ENCODE peak calls at places on chromosomes 16 and 17, in six cellular contexts. O is stomach, E is fibroblast of villous mesenchyme, J is HFF-Myc, N is choroid plexus epithelial cell, M is brain microvascular endothelial cell. C is an unnamed sample.

GRCh38 chr17:67035131-67036083 is 8.9 kb upstream of the CACNG1 start:
- DNase-seq in O (no peak), E (no peak), J (no peak), N (no peak), M (no peak), C (no peak)

GRCh38 chr16:85970712-85971220 is 71.8 kb downstream of the IRF8 start:
- DNase-seq in O (no peak), E (peak; percentile 9), J (no peak), N (peak; percentile 30), M (no peak), C (no peak)

GRCh38 chr16:21302898-21303528 is 24.9 kb upstream of the CRYM start:
- DNase-seq in O (no peak), E (peak; percentile 78), J (no peak), N (peak; percentile 86), M (peak; percentile 86), C (peak; percentile 24)

GRCh38 chr17:17474341-17474740 is 2.5 kb upstream of the MED9 start:
- DNase-seq in O (no peak), E (no peak), J (no peak), N (no peak), M (no peak), C (no peak)

GRCh38 chr16:82684246-82684645 is 57.5 kb downstream of the CDH13 start:
- DNase-seq in O (no peak), E (no peak), J (no peak), N (no peak), M (peak; percentile 24), C (no peak)

GRCh38 chr16:85172465-85173071 is 60.3 kb upstream of the CIBAR2 start:
- DNase-seq in O (no peak), E (peak; percentile 63), J (no peak), N (no peak), M (no peak), C (no peak)

GRCh38 chr17:48484256-48484655 is 46.6 kb downstream of the HOXB1 start:
- DNase-seq in O (no peak), E (peak; percentile 24), J (no peak), N (peak; percentile 60), M (peak; percentile 28), C (no peak)

GRCh38 chr16:5845046-5845445 is 747.5 kb upstream of the EEF2KMT start:
- DNase-seq in O (no peak), E (no peak), J (no peak), N (no peak), M (no peak), C (no peak)

GRCh38 chr17:13788385-13788784 is 186.7 kb upstream of the HS3ST3A1 start:
- DNase-seq in O (no peak), E (peak; percentile 17), J (no peak), N (no peak), M (no peak), C (no peak)

GRCh38 chr17:7562208-7562605 is 488 bp downstream of the SENP3 start:
- DNase-seq in O (no peak), E (no peak), J (no peak), N (peak; percentile 14), M (no peak), C (no peak)

GRCh38 chr16:89548344-89549006 is 12.0 kb upstream of the RPL13 start:
- DNase-seq in O (no peak), E (no peak), J (no peak), N (no peak), M (no peak), C (no peak)

GRCh38 chr17:82611140-82612058 is 36.8 kb downstream of the WDR45B start:
- DNase-seq in O (no peak), E (peak; percentile 78), J (no peak), N (peak; percentile 39), M (no peak), C (peak; percentile 32)

GRCh38 chr17:77957215-77957868 is 1.2 kb upstream of the TNRC6C start:
- DNase-seq in O (no peak), E (peak; percentile 40), J (no peak), N (peak; percentile 35), M (no peak), C (peak; percentile 30)

GRCh38 chr17:2928294-2928890 is 132.2 kb downstream of the RAP1GAP2 start:
- DNase-seq in O (peak; percentile 55), E (no peak), J (no peak), N (no peak), M (no peak), C (no peak)

GRCh38 chr16:75264999-75265910 is 13.8 kb upstream of the BCAR1 start:
- DNase-seq in O (peak; percentile 68), E (no peak), J (no peak), N (peak; percentile 31), M (no peak), C (no peak)

GRCh38 chr16:12573730-12574383 is 229.8 kb downstream of the CPPED1 start:
- DNase-seq in O (peak; percentile 79), E (peak; percentile 51), J (peak; percentile 3), N (peak; percentile 50), M (peak; percentile 47), C (peak; percentile 66)

GRCh38 chr17:40062347-40063033 is at the start of gene THRA:
- DNase-seq in O (peak; percentile 78), E (peak; percentile 41), J (no peak), N (peak; percentile 39), M (no peak), C (peak; percentile 76)
- TF ChIP-seq CTCF in O (no peak), E (peak; percentile 9), J (no peak), N (no peak), M (no peak), C (peak; percentile 14)

DNA sequence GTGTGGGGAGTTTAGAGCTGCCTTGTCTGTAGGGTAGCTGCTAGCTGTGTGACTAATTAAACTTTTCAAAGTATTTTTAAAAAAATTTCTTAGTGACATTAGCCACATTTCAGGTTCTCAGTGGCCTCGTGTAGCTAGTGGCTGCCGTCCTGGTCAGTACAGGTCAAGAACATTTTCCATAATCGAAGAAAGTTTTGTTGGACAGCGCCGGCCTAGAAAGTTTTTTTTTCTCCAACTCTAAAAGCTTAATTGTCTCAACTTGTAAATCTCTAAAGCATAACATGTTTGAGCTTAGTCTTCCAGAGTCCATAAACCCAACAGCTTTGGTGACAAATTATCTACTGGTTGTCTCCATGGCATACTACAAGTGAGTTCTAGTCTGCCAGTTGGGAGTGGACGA is 4.3 kb downstream of the AKAP1 start:
- DNase-seq in O (no peak), E (no peak), J (no peak), N (no peak), M (no peak), C (no peak)
- TF ChIP-seq CTCF in O (no peak), E (no peak), J (no peak), N (no peak), M (no peak), C (no peak)

DNA sequence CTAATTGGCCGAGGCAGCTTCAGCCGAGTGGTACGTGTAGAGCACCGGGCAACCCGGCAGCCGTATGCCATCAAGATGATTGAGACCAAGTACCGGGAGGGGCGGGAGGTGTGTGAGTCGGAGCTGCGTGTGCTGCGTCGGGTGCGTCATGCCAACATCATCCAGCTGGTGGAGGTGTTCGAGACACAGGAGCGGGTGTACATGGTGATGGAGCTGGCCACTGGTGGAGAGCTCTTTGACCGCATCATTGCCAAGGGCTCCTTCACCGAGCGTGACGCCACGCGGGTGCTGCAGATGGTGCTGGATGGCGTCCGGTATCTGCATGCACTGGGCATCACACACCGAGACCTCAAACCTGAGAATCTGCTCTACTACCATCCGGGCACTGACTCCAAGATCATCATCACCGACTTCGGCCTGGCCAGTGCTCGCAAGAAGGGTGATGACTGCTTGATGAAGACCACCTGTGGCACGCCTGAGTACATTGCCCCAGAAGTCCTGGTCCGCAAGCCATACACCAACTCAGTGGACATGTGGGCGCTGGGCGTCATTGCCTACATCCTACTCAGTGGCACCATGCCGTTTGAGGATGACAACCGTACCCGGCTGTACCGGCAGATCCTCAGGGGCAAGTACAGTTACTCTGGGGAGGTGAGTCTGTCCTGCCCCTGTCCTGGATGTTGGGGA is 16.1 kb downstream of the PSKH1 start:
- DNase-seq in O (no peak), E (no peak), J (no peak), N (no peak), M (no peak), C (no peak)
- TF ChIP-seq CTCF in O (no peak), E (no peak), J (no peak), N (no peak), M (no peak), C (no peak)

DNA sequence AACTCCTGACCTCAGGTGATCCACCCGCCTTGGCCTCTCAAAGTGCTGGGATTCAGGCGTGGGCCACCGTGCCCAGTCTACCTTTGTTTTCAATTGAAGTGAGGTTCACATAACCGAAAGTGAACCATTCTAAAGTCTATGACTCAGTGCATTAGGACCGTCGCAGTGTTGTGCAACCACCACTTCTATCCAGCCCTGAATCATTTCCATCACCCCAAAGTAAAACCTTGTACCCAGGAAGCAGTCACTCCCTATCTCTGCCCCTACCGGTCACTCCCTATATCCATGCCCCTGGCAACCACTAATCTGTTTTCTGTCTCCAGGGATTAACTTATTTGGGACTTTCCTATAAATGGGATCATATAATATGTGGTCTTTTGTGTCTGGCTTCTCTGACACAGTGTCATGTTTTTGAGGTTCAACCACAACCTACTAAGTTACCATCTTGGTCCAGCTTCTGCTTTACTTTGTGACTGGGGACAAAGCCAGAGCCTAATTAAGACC is 28.3 kb upstream of the CDC42EP4 start:
- DNase-seq in O (peak; percentile 54), E (peak; percentile 96), J (peak; percentile 87), N (peak; percentile 93), M (peak; percentile 90), C (no peak)
- TF ChIP-seq CTCF in O (no peak), E (peak; percentile 54), J (peak; percentile 60), N (peak; percentile 49), M (peak; percentile 61), C (no peak)

GRCh38 chr17:56653877-56654276 is 60.4 kb downstream of the NOG start:
- DNase-seq in O (no peak), E (peak; percentile 37), J (peak; percentile 45), N (peak; percentile 55), M (peak; percentile 39), C (peak; percentile 39)
- TF ChIP-seq CTCF in O (peak; percentile 17), E (peak; percentile 53), J (peak; percentile 76), N (peak; percentile 58), M (peak; percentile 72), C (peak; percentile 75)

GRCh38 chr17:28574536-28574935 is 2.2 kb downstream of the ALDOC start:
- DNase-seq in O (no peak), E (no peak), J (no peak), N (no peak), M (no peak), C (no peak)
- TF ChIP-seq CTCF in O (no peak), E (no peak), J (no peak), N (peak; percentile 19), M (no peak), C (no peak)

DNA sequence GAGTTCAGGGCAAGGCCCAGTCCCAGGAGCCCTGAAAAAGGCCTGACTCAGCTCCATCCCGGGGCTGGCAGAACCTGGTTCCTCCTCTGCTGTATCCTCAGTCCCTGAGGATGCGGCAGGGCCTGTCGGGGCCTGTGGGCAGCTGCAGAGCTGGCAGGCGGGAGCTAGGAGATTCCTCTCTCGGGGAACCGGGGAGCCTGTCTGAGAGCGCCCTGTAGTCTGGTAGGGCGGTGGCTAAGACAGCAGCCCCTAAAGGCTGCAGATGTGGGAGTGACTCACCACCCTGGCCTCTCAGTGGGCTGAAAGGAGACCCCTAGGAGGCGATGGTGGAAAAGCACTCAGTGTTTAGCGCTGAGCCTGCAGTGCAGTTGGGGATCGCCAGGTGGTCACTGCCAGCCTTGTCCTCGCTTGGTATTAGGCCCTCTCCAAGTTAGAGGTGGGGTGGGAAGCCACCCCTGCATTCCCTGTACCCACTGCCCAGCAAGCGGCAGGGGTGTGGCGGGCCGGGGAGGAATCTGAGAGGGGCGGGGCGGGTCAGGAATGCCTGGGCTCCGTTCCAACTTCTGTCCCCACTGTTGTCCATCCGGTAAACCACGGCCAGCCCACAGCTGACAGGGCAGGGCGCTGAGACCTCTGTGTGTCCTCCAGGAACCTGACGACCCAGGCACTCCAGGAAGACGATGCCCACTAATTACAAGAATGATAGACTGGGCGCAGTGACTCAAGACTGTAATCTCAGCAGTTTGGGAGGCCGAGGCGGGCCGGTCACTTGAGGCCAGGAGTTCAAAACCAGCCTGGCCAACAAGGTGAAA is 29.5 kb upstream of the CDH1 start:
- DNase-seq in O (peak; percentile 86), E (peak; percentile 52), J (no peak), N (peak; percentile 37), M (peak; percentile 27), C (no peak)
- TF ChIP-seq CTCF in O (peak; percentile 12), E (peak; percentile 41), J (no peak), N (peak; percentile 34), M (peak; percentile 70), C (no peak)